ENCODE peak calls at places on chromosomes 7 and 10, in ten cellular contexts. Y, K, R, P, J, S, V, F, U and N are unnamed samples.

GRCh38 chr10:126905776-126906703 is 812 bp downstream of the DOCK1 start:
- DNase-seq in R (peak), J (no peak), P (no peak), V (no peak), S (peak), U (no peak), Y (no peak), K (peak), F (no peak), N (no peak)

GRCh38 chr7:128963327-128963757 is 25.6 kb downstream of the IRF5 start:
- DNase-seq in R (no peak), K (no peak), Y (no peak), V (no peak), P (no peak), U (no peak), S (no peak), J (no peak), F (peak), N (no peak)

GRCh38 chr10:126634915-126635314 is 35.6 kb downstream of the C10orf90 start:
- DNase-seq in K (no peak), P (no peak), S (no peak), R (no peak), F (no peak), J (no peak), V (peak), Y (no peak), U (no peak), N (no peak)

GRCh38 chr7:34175837-34176236 is 270.5 kb downstream of the BMPER start:
- DNase-seq in Y (no peak), V (no peak), P (no peak), K (no peak), U (no peak), S (no peak), F (no peak), R (no peak), J (no peak), N (no peak)

GRCh38 chr10:12949248-12949647 is 52.3 kb downstream of the CCDC3 start:
- DNase-seq in J (no peak), S (no peak), V (no peak), U (no peak), Y (no peak), P (no peak), F (no peak), R (no peak), K (no peak), N (no peak)

GRCh38 chr7:94393251-94393758 is 1.4 kb upstream of the COL1A2 start:
- DNase-seq in K (peak), S (no peak), Y (no peak), V (no peak), F (no peak), U (no peak), P (no peak), R (peak), J (no peak), N (peak)

GRCh38 chr10:43816351-43817321 is 168.0 kb upstream of the ZNF32 start:
- DNase-seq in S (peak), J (no peak), P (peak), V (peak), R (peak), U (no peak), Y (no peak), K (no peak), F (peak), N (no peak)

GRCh38 chr10:23514321-23514720 is 75.4 kb downstream of the OTUD1 start:
- DNase-seq in U (no peak), Y (no peak), S (no peak), K (no peak), V (no peak), R (no peak), J (no peak), F (no peak), P (no peak), N (no peak)

GRCh38 chr7:101862280-101863220 is 45.1 kb downstream of the CUX1 start:
- DNase-seq in J (no peak), R (no peak), S (no peak), V (no peak), F (no peak), Y (no peak), P (no peak), U (no peak), K (no peak), N (peak)

GRCh38 chr7:32477649-32477980 is 12.6 kb downstream of the LSM5 start:
- DNase-seq in S (no peak), Y (no peak), P (no peak), U (no peak), K (no peak), R (no peak), V (no peak), F (no peak), J (no peak), N (no peak)

GRCh38 chr7:28782362-28782761 is 175.8 kb downstream of the TRIL start:
- DNase-seq in S (no peak), Y (no peak), K (no peak), J (no peak), V (no peak), F (no peak), R (no peak), P (no peak), U (no peak), N (no peak)

GRCh38 chr7:51344406-51344805 is 27.8 kb upstream of the COBL start:
- DNase-seq in R (no peak), U (no peak), P (no peak), J (no peak), K (no peak), Y (no peak), S (no peak), F (no peak), V (no peak), N (no peak)

GRCh38 chr10:14579405-14579804 is 195.3 kb downstream of the FAM107B start:
- DNase-seq in R (no peak), K (no peak), P (no peak), V (no peak), Y (no peak), U (no peak), F (no peak), S (no peak), J (no peak), N (no peak)

GRCh38 chr10:115660391-115660790 is 567.2 kb downstream of the ATRNL1 start:
- DNase-seq in K (no peak), Y (no peak), R (no peak), U (no peak), P (no peak), V (no peak), S (no peak), F (no peak), J (no peak), N (no peak)

GRCh38 chr10:103654925-103655324 is 161.4 kb downstream of the NEURL1 start:
- DNase-seq in P (no peak), K (no peak), S (no peak), F (no peak), J (no peak), U (no peak), Y (no peak), R (no peak), V (no peak), N (no peak)

GRCh38 chr7:1940402-1940786 is 270.3 kb downstream of the ELFN1 start:
- DNase-seq in K (peak), Y (peak), U (peak), J (peak), P (peak), V (no peak), S (no peak), F (peak), R (peak), N (peak)

GRCh38 chr10:69567920-69568319 is 5.3 kb downstream of the NEUROG3 start:
- DNase-seq in P (no peak), S (no peak), Y (no peak), K (peak), V (no peak), R (peak), F (no peak), J (peak), U (no peak), N (peak)

GRCh38 chr10:92350411-92350810 is 59.4 kb downstream of the MARCHF5 start:
- DNase-seq in F (no peak), J (no peak), P (no peak), U (no peak), R (no peak), Y (no peak), S (no peak), K (no peak), V (no peak), N (no peak)

GRCh38 chr7:5755704-5756131 is 25.7 kb downstream of the RNF216 start:
- DNase-seq in V (peak), R (no peak), J (no peak), K (no peak), P (no peak), F (no peak), U (no peak), S (no peak), Y (no peak), N (no peak)

GRCh38 chr10:22427890-22428571 is 82.7 kb downstream of the SPAG6 start:
- DNase-seq in K (no peak), Y (no peak), U (no peak), R (no peak), S (peak), F (no peak), P (no peak), V (peak), J (peak), N (no peak)

GRCh38 chr10:126070815-126071214 is 174.5 kb downstream of the FANK1 start:
- DNase-seq in R (no peak), V (no peak), J (no peak), P (no peak), Y (no peak), S (no peak), F (no peak), U (no peak), K (no peak), N (no peak)

GRCh38 chr7:36546331-36546730 is 156.7 kb downstream of the ANLN start:
- DNase-seq in J (no peak), F (no peak), Y (no peak), R (no peak), S (no peak), U (no peak), K (no peak), P (no peak), V (no peak), N (no peak)

GRCh38 chr7:128755816-128756476 is 16.8 kb downstream of the CALU start:
- DNase-seq in K (no peak), P (no peak), F (no peak), S (peak), J (no peak), R (no peak), U (no peak), V (peak), Y (no peak), N (no peak)